ENCODE peak calls at places on chromosomes 4 and X, in five cellular contexts. K is GM12892, O is SK-N-SH, U is GM12878, B is H1. D is an unnamed sample.

GRCh38 chrX:77977518-77977917 is 8.1 kb upstream of the PGAM4 start:
- DNase-seq in B (no peak), O (no peak), U (no peak), K (no peak), D (no peak)

GRCh38 chr4:135065366-135065765 is 863.8 kb upstream of the PABPC4L start:
- DNase-seq in O (no peak), K (no peak), U (no peak), B (no peak), D (no peak)

GRCh38 chrX:41384041-41384705 is 50.2 kb downstream of the DDX3X start:
- DNase-seq in U (no peak), K (no peak), O (no peak), B (no peak), D (no peak)

GRCh38 chr4:7843831-7844230 is 95.8 kb downstream of the AFAP1 start:
- DNase-seq in U (no peak), K (no peak), B (no peak), O (no peak), D (no peak)

GRCh38 chr4:73707918-73708577 is 32.3 kb upstream of the CXCL8 start:
- DNase-seq in O (no peak), K (no peak), B (no peak), U (no peak), D (no peak)

GRCh38 chrX:10988653-10989052 is 122.5 kb upstream of the HCCS start:
- DNase-seq in U (no peak), B (no peak), K (no peak), O (no peak), D (no peak)

GRCh38 chr4:140238353-140239041 is 84.5 kb upstream of the MAML3 start:
- DNase-seq in B (no peak), U (no peak), K (no peak), O (peak; percentile 82), D (no peak)

GRCh38 chr4:35500812-35501211 is 743.5 kb downstream of the ARAP2 start:
- DNase-seq in K (no peak), U (peak; percentile 8), B (no peak), O (no peak), D (no peak)

GRCh38 chrX:10833299-10834169 is 213.1 kb upstream of the MID1 start:
- DNase-seq in U (no peak), O (no peak), K (no peak), B (peak; percentile 10), D (no peak)

GRCh38 chr4:108188770-108189169 is 20.0 kb upstream of the LEF1 start:
- DNase-seq in B (no peak), O (no peak), U (no peak), K (no peak), D (no peak)

GRCh38 chrX:148035371-148035770 is 54.2 kb downstream of the FMR1NB start:
- DNase-seq in B (no peak), K (no peak), O (no peak), U (no peak), D (no peak)

GRCh38 chrX:110759785-110760184 is 35.8 kb downstream of the CHRDL1 start:
- DNase-seq in U (no peak), O (no peak), B (no peak), K (no peak), D (no peak)

GRCh38 chrX:63128509-63128908 is 222.6 kb downstream of the SPIN4 start:
- DNase-seq in B (no peak), U (peak; percentile 53), K (no peak), O (peak; percentile 1), D (no peak)
- TF ChIP-seq TAF1 in B (no peak), U (no peak), K (no peak), O (no peak), D (no peak)

GRCh38 chr4:82352118-82352824 is 21.5 kb downstream of the HNRNPD start:
- DNase-seq in U (no peak), B (no peak), K (no peak), O (no peak), D (no peak)
- TF ChIP-seq TAF1 in U (no peak), B (no peak), K (no peak), O (no peak), D (no peak)

GRCh38 chrX:20352935-20353336 is 86.2 kb upstream of the RPS6KA3 start:
- DNase-seq in U (peak; percentile 20), K (peak; percentile 9), B (no peak), O (no peak), D (no peak)
- TF ChIP-seq TAF1 in U (no peak), K (no peak), B (no peak), O (no peak), D (no peak)

DNA sequence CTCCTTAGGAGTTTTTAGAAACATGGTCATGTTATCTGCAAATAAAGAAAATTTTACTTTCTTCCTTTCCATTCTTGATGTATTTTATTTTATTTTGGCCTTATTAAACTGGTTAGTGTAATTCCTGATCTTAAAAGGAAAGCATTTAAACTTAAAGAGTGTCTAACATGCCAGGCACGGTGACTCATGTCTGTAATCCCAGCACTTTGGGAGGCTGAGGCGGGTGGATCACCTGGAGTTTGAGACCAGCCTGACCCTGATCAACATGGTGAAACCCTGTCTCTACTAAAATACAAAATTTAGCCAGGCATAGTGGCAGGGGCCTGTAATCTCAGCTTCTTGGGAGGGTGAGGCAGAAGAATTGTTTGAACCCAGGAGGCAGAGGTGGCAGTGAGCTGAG is 281.3 kb downstream of the PTTG2 start:
- DNase-seq in O (no peak), B (no peak), K (no peak), U (no peak), D (no peak)
- TF ChIP-seq TAF1 in O (no peak), B (no peak), K (no peak), U (no peak), D (no peak)

DNA sequence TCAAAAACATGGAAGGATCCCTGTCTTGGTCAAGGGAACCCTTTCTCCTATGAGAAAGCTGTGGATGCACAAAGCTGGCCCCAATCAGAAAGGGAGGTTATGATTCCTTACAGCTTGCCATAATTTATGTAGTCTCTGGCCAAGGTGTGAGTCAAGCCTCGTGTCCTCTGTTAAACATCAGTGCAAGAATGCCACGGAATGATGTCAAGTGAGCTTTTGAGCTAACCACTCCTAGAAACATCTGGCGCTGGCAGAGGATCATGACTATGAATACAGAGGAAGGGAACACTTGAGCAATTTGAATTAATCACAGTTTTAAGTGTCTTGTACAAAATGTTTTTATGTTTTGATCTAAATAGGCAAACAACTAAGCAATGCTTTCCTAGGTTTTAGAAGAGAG is 51.5 kb upstream of the RAP2C start:
- DNase-seq in K (no peak), O (no peak), U (no peak), B (no peak), D (no peak)
- TF ChIP-seq TAF1 in K (no peak), O (no peak), U (no peak), B (no peak), D (no peak)

GRCh38 chrX:70755850-70756249 is 152.7 kb downstream of the TEX11 start:
- DNase-seq in U (no peak), K (no peak), O (no peak), B (peak; percentile 31), D (no peak)
- TF ChIP-seq TAF1 in U (no peak), K (no peak), O (no peak), B (no peak), D (no peak)

DNA sequence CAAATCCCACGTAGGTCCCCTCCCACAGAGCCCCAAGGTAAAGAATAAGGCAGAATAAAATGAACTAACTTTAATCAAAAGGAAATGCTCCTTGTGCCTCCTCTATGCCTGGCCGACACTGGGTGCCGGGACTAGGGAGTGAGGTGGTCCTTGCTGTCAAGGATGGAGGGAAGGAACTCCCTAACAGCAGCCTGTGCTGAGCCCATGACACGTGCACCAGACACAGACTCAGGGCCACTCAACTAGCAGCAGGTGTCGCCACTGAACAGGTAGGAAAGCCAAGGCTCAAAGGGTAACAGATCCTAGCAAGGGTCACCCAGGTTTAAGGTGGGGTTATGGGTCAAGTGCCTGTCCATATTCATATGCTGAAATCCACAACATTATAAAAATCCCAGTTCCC is 29.2 kb downstream of the MSX1 start:
- DNase-seq in U (no peak), B (no peak), K (no peak), O (no peak), D (no peak)
- TF ChIP-seq TAF1 in U (no peak), B (no peak), K (no peak), O (no peak), D (no peak)